ENCODE peak calls at places on chromosomes 2 and 18, in four cellular contexts. One of them, this sample, is unnamed.

GRCh38 chr18:66558773-66559172 is 45.1 kb downstream of the CDH19 start:
- DNase-seq in stomach: no peak
- DNase-seq in AG04450: no peak
- DNase-seq in AG09309: no peak
- DNase-seq in this sample: no peak

GRCh38 chr2:24122356-24123211 is 550 bp downstream of the PFN4 start:
- DNase-seq in stomach: no peak
- DNase-seq in AG04450: no peak
- DNase-seq in AG09309: no peak
- DNase-seq in this sample: no peak

GRCh38 chr2:57843158-57843557 is 203.4 kb upstream of the VRK2 start:
- DNase-seq in stomach: no peak
- DNase-seq in AG04450: no peak
- DNase-seq in AG09309: no peak
- DNase-seq in this sample: no peak

GRCh38 chr2:134120160-134120717 is 133.6 kb upstream of the MGAT5 start:
- DNase-seq in stomach: no peak
- DNase-seq in AG04450: no peak
- DNase-seq in AG09309: no peak
- DNase-seq in this sample: no peak

GRCh38 chr18:56789004-56789888 is 138.1 kb downstream of the WDR7 start:
- DNase-seq in stomach: no peak
- DNase-seq in AG04450: no peak
- DNase-seq in AG09309: no peak
- DNase-seq in this sample: no peak

GRCh38 chr2:134153481-134153880 is 100.4 kb upstream of the MGAT5 start:
- DNase-seq in stomach: no peak
- DNase-seq in AG04450: no peak
- DNase-seq in AG09309: no peak
- DNase-seq in this sample: no peak

GRCh38 chr2:168951871-168952270 is 50.8 kb downstream of the G6PC2 start:
- DNase-seq in stomach: no peak
- DNase-seq in AG04450: no peak
- DNase-seq in AG09309: no peak
- DNase-seq in this sample: no peak

GRCh38 chr2:228104215-228104614 is 77.3 kb downstream of the SPHKAP start:
- DNase-seq in stomach: no peak
- DNase-seq in AG04450: no peak
- DNase-seq in AG09309: no peak
- DNase-seq in this sample: no peak

GRCh38 chr18:55249572-55249971 is 290.3 kb upstream of the CCDC68 start:
- DNase-seq in stomach: no peak
- DNase-seq in AG04450: no peak
- DNase-seq in AG09309: no peak
- DNase-seq in this sample: no peak

GRCh38 chr18:79962835-79963657 is 1.4 kb upstream of the HSBP1L1 start:
- DNase-seq in stomach: no peak
- DNase-seq in AG04450: no peak
- DNase-seq in AG09309: no peak
- DNase-seq in this sample: no peak

GRCh38 chr2:27972311-27972710 is 81.8 kb downstream of the BABAM2 start:
- DNase-seq in stomach: no peak
- DNase-seq in AG04450: no peak
- DNase-seq in AG09309: no peak
- DNase-seq in this sample: no peak

GRCh38 chr2:27980242-27980641 is 89.7 kb downstream of the BABAM2 start:
- DNase-seq in stomach: no peak
- DNase-seq in AG04450: no peak
- DNase-seq in AG09309: no peak
- DNase-seq in this sample: no peak

GRCh38 chr2:27973592-27973991 is 83.1 kb downstream of the BABAM2 start:
- DNase-seq in stomach: no peak
- DNase-seq in AG04450: no peak
- DNase-seq in AG09309: no peak
- DNase-seq in this sample: no peak

DNA sequence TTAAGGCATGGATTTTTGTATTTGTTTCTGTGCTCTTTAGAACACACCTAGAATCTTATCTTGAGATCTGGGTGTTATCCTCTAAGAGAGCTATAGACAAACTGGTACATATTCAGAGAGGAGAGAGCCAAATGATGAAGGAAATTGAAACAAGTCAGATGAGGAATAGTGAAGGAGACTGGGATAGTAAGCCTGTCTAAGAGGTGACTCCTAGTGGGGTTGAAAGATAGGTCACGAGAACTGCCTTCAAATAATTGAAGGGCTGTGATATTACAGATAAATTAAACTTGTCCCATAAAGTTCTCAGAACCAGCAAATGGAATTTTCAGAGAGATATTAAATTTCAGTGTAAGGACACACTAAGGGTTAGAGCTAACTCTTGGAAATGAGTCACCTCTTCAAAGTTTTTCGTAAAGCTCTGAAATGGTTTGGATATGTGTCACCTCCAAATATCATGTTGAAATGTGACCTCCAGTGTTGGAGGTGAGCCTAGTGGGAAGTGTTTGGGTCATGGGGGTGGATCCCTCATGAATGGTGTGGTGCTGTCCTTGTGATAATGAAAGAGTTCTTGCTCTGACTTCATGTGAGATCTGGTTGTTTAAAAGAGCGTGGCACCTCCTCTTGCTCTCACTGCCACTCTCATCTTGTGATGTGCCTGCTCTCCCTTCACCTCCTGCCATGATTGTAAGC is 87.2 kb downstream of the BABAM2 start:
- DNase-seq in stomach: no peak
- DNase-seq in AG04450: peak
- DNase-seq in AG09309: peak
- DNase-seq in this sample: peak
- TF ChIP-seq CTCF in stomach: no peak
- TF ChIP-seq CTCF in AG04450: no peak
- TF ChIP-seq CTCF in AG09309: no peak
- TF ChIP-seq CTCF in this sample: no peak

GRCh38 chr18:30971338-30971956 is 71.1 kb downstream of the DSC3 start:
- DNase-seq in stomach: no peak
- DNase-seq in AG04450: no peak
- DNase-seq in AG09309: no peak
- DNase-seq in this sample: no peak

GRCh38 chr18:30965237-30965636 is 77.3 kb downstream of the DSC3 start:
- DNase-seq in stomach: no peak
- DNase-seq in AG04450: no peak
- DNase-seq in AG09309: no peak
- DNase-seq in this sample: no peak

GRCh38 chr18:30967701-30968100 is 74.8 kb downstream of the DSC3 start:
- DNase-seq in stomach: no peak
- DNase-seq in AG04450: no peak
- DNase-seq in AG09309: no peak
- DNase-seq in this sample: no peak

GRCh38 chr18:30969670-30970069 is 72.9 kb downstream of the DSC3 start:
- DNase-seq in stomach: no peak
- DNase-seq in AG04450: no peak
- DNase-seq in AG09309: no peak
- DNase-seq in this sample: no peak

GRCh38 chr18:30970201-30970816 is 72.2 kb downstream of the DSC3 start:
- DNase-seq in stomach: no peak
- DNase-seq in AG04450: no peak
- DNase-seq in AG09309: no peak
- DNase-seq in this sample: no peak
- TF ChIP-seq CTCF in stomach: peak
- TF ChIP-seq CTCF in AG04450: no peak
- TF ChIP-seq CTCF in AG09309: no peak
- TF ChIP-seq CTCF in this sample: no peak

DNA sequence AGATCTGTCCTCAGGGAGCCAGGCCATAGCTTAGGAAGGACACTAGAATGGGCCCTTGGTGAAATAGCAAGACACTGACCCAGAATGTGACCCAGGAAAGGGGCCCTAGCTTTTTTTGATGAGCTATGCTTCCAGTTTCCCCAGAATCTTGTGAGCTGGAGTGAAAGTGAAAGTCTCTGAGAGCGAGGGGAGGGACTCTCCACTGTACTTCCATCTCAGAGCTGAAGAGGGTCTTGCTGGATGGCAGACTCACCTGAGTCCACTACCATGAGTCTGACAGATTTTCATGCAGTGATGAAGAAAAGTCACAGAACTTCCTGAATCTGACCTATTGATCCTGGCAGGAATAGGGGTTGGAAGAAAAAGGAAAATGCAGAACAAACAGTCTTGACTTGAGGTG is 3.1 kb downstream of the ARHGAP25 start:
- DNase-seq in stomach: no peak
- DNase-seq in AG04450: no peak
- DNase-seq in AG09309: no peak
- DNase-seq in this sample: no peak
- TF ChIP-seq CTCF in stomach: no peak
- TF ChIP-seq CTCF in AG04450: no peak
- TF ChIP-seq CTCF in AG09309: no peak
- TF ChIP-seq CTCF in this sample: no peak

DNA sequence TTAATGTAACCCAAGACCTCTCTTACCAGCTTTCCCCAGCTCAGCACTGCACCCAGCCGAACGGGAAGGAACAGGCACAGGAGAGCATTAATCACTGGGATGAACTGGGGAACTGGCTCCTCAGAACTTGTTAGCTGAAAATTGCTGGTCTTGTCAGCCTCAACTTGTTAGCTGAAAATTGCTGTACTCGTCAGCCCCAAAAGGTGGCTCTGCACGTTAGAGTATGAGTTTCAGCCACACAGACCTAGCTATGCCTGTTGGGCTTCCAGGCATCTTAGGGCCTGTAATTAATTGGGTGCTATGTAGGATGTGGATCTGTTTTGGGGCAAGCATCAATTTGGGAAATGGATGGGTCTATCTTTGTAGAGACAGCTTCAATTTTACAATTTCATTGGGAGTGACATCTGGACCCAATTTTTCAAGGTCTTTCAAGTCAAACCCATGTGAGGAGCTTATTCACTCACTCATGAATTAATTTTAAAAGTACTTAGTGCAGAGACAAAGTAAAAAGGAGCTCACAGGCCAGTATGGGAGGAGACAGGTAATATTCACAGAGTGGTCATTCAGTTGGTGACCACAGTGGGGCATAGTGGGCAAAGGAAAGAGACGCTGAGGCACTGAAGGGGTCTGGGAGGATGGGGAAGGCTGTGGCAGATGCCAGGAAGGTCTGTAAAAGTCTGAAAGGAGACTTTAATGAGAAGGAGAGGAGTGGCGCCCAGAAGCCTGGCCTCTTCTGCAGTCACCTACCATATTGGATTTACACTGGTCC is 75.8 kb downstream of the CD8B2 start:
- DNase-seq in stomach: no peak
- DNase-seq in AG04450: no peak
- DNase-seq in AG09309: no peak
- DNase-seq in this sample: no peak
- TF ChIP-seq CTCF in stomach: no peak
- TF ChIP-seq CTCF in AG04450: no peak
- TF ChIP-seq CTCF in AG09309: peak
- TF ChIP-seq CTCF in this sample: no peak

GRCh38 chr2:235640900-235641299 is 147.1 kb downstream of the AGAP1 start:
- DNase-seq in stomach: no peak
- DNase-seq in AG04450: no peak
- DNase-seq in AG09309: no peak
- DNase-seq in this sample: no peak

GRCh38 chr2:235638541-235639192 is 144.8 kb downstream of the AGAP1 start:
- DNase-seq in stomach: no peak
- DNase-seq in AG04450: no peak
- DNase-seq in AG09309: no peak
- DNase-seq in this sample: no peak

GRCh38 chr2:235639387-235639786 is 145.5 kb downstream of the AGAP1 start:
- DNase-seq in stomach: no peak
- DNase-seq in AG04450: peak
- DNase-seq in AG09309: peak
- DNase-seq in this sample: peak

GRCh38 chr2:235641333-235641732 is 147.5 kb downstream of the AGAP1 start:
- DNase-seq in stomach: no peak
- DNase-seq in AG04450: no peak
- DNase-seq in AG09309: no peak
- DNase-seq in this sample: no peak

DNA sequence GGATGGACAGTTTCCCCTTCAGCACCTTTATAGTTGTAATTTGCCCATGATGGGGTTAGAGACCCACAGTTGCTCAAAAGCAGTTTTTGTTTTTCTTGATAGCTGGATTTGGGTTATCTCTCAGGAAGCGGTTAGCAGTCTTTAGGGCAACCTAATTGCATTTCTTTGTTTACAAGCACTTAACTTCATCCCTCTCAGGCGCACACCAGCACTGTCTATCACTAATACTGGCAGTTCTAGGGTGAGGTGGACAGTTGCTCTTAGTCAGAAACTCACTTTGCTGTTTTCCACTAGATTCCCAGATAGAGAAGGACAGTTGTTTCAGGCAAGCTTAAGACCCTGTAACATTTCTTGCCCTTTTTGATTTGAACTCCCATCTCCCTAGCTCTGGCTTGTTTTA is 146.0 kb downstream of the AGAP1 start:
- DNase-seq in stomach: no peak
- DNase-seq in AG04450: no peak
- DNase-seq in AG09309: no peak
- DNase-seq in this sample: no peak
- TF ChIP-seq CTCF in stomach: no peak
- TF ChIP-seq CTCF in AG04450: no peak
- TF ChIP-seq CTCF in AG09309: no peak
- TF ChIP-seq CTCF in this sample: no peak

GRCh38 chr2:233402774-233403173 is 48.5 kb downstream of the DGKD start:
- DNase-seq in stomach: peak
- DNase-seq in AG04450: no peak
- DNase-seq in AG09309: no peak
- DNase-seq in this sample: no peak

GRCh38 chr2:233400341-233400740 is 46.0 kb downstream of the DGKD start:
- DNase-seq in stomach: no peak
- DNase-seq in AG04450: no peak
- DNase-seq in AG09309: no peak
- DNase-seq in this sample: no peak

GRCh38 chr2:233400961-233401360 is 46.7 kb downstream of the DGKD start:
- DNase-seq in stomach: peak
- DNase-seq in AG04450: no peak
- DNase-seq in AG09309: no peak
- DNase-seq in this sample: no peak

GRCh38 chr2:233402346-233402745 is 48.1 kb downstream of the DGKD start:
- DNase-seq in stomach: peak
- DNase-seq in AG04450: no peak
- DNase-seq in AG09309: no peak
- DNase-seq in this sample: no peak

GRCh38 chr2:233399306-233400225 is 45.3 kb downstream of the DGKD start:
- DNase-seq in stomach: peak
- DNase-seq in AG04450: no peak
- DNase-seq in AG09309: no peak
- DNase-seq in this sample: no peak
- TF ChIP-seq CTCF in stomach: no peak
- TF ChIP-seq CTCF in AG04450: no peak
- TF ChIP-seq CTCF in AG09309: no peak
- TF ChIP-seq CTCF in this sample: no peak

This sample was measured in AG09319.